ENCODE peak calls at places on chromosomes 16 and 17, in five cellular contexts. One of them, this sample, is unnamed.

GRCh38 chr16:383326-384020 is 1.7 kb upstream of the PGAP6 start:
- DNase-seq in A549: no peak
- DNase-seq in transverse colon: peak; percentile 82
- DNase-seq in IMR-90: no peak
- DNase-seq in tibial nerve: no peak
- DNase-seq in this sample: peak; percentile 71

GRCh38 chr17:56593741-56594527 is 435 bp downstream of the NOG start:
- DNase-seq in A549: peak; percentile 71
- DNase-seq in transverse colon: peak; percentile 16
- DNase-seq in IMR-90: peak; percentile 71
- DNase-seq in tibial nerve: no peak
- DNase-seq in this sample: peak; percentile 78

GRCh38 chr16:68739964-68740627 is 3.0 kb downstream of the CDH1 start:
- DNase-seq in A549: peak; percentile 57
- DNase-seq in transverse colon: no peak
- DNase-seq in IMR-90: no peak
- DNase-seq in tibial nerve: no peak
- DNase-seq in this sample: no peak

GRCh38 chr16:20849587-20850390 is 43.5 kb downstream of the REXO5 start:
- DNase-seq in A549: peak; percentile 26
- DNase-seq in transverse colon: peak; percentile 78
- DNase-seq in IMR-90: peak; percentile 68
- DNase-seq in tibial nerve: peak; percentile 85
- DNase-seq in this sample: peak; percentile 67

GRCh38 chr17:75250009-75250471 is 11.4 kb downstream of the GGA3 start:
- DNase-seq in A549: no peak
- DNase-seq in transverse colon: peak; percentile 57
- DNase-seq in IMR-90: peak; percentile 18
- DNase-seq in tibial nerve: no peak
- DNase-seq in this sample: no peak

GRCh38 chr16:48862087-48862532 is 252.1 kb upstream of the N4BP1 start:
- DNase-seq in A549: no peak
- DNase-seq in transverse colon: peak; percentile 8
- DNase-seq in IMR-90: peak; percentile 80
- DNase-seq in tibial nerve: no peak
- DNase-seq in this sample: no peak

GRCh38 chr17:68457168-68457538 is at the start of gene WIPI1:
- DNase-seq in A549: no peak
- DNase-seq in transverse colon: peak; percentile 58
- DNase-seq in IMR-90: no peak
- DNase-seq in tibial nerve: peak; percentile 26
- DNase-seq in this sample: peak; percentile 79

GRCh38 chr17:75113798-75114551 is 4.2 kb downstream of the ARMC7 start:
- DNase-seq in A549: peak; percentile 92
- DNase-seq in transverse colon: peak; percentile 94
- DNase-seq in IMR-90: peak; percentile 89
- DNase-seq in tibial nerve: peak; percentile 88
- DNase-seq in this sample: peak; percentile 87

GRCh38 chr17:7475764-7476422 is 3.5 kb downstream of the ZBTB4 start:
- DNase-seq in A549: no peak
- DNase-seq in transverse colon: peak; percentile 43
- DNase-seq in IMR-90: peak; percentile 41
- DNase-seq in tibial nerve: no peak
- DNase-seq in this sample: peak; percentile 70

GRCh38 chr17:42891539-42892152 is 9.0 kb upstream of the G6PC1 start:
- DNase-seq in A549: no peak
- DNase-seq in transverse colon: peak; percentile 38
- DNase-seq in IMR-90: peak; percentile 33
- DNase-seq in tibial nerve: no peak
- DNase-seq in this sample: no peak

GRCh38 chr17:36602924-36603384 is 1.6 kb downstream of the MRM1 start:
- DNase-seq in A549: peak; percentile 78
- DNase-seq in transverse colon: peak; percentile 68
- DNase-seq in IMR-90: peak; percentile 69
- DNase-seq in tibial nerve: peak; percentile 28
- DNase-seq in this sample: peak; percentile 58

GRCh38 chr16:20944861-20945390 is 44.4 kb downstream of the LYRM1 start:
- DNase-seq in A549: no peak
- DNase-seq in transverse colon: no peak
- DNase-seq in IMR-90: peak; percentile 16
- DNase-seq in tibial nerve: no peak
- DNase-seq in this sample: no peak

GRCh38 chr16:49474741-49475140 is 101.1 kb downstream of the C16orf78 start:
- DNase-seq in A549: no peak
- DNase-seq in transverse colon: peak; percentile 3
- DNase-seq in IMR-90: no peak
- DNase-seq in tibial nerve: no peak
- DNase-seq in this sample: peak; percentile 14

GRCh38 chr17:59361386-59361785 is 29.9 kb downstream of the YPEL2 start:
- DNase-seq in A549: no peak
- DNase-seq in transverse colon: no peak
- DNase-seq in IMR-90: peak; percentile 81
- DNase-seq in tibial nerve: no peak
- DNase-seq in this sample: no peak

DNA sequence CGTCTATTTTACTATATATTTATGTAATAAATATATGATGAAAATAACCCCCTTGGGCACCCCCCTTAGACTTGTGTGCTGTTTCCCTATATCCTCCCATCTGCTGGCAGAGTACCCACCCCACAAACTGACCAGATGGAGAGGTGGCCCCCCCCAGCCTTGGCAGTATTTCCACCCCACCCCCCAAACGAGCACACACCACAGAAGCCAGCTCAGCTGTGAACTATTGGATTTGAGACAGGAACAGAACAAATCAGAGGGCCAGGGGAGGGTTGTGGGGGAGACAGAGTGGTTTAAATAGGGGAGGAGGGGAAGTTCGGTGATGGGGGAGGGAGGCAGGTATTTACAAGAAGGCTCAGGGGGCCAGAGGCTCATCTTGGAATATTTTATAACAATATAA is 7.8 kb downstream of the NR1D1 start:
- DNase-seq in A549: no peak
- DNase-seq in transverse colon: no peak
- DNase-seq in IMR-90: no peak
- DNase-seq in tibial nerve: no peak
- DNase-seq in this sample: no peak
- H3K4me3 ChIP-seq in A549: no peak overlapping the region
- H3K4me3 ChIP-seq in transverse colon: no peak overlapping the region
- H3K4me3 ChIP-seq in IMR-90: no peak overlapping the region
- H3K4me3 ChIP-seq in tibial nerve: no peak overlapping the region
- H3K4me3 ChIP-seq in this sample: no peak overlapping the region

GRCh38 chr16:85718682-85719081 is 29.9 kb upstream of the GINS2 start:
- DNase-seq in A549: peak; percentile 70
- DNase-seq in transverse colon: peak; percentile 28
- DNase-seq in IMR-90: no peak
- DNase-seq in tibial nerve: no peak
- DNase-seq in this sample: no peak
- TF ChIP-seq CTCF in A549: peak; percentile 57
- TF ChIP-seq CTCF in transverse colon: peak; percentile 49
- TF ChIP-seq CTCF in IMR-90: peak; percentile 47
- TF ChIP-seq CTCF in tibial nerve: no peak
- TF ChIP-seq CTCF in this sample: peak; percentile 39

DNA sequence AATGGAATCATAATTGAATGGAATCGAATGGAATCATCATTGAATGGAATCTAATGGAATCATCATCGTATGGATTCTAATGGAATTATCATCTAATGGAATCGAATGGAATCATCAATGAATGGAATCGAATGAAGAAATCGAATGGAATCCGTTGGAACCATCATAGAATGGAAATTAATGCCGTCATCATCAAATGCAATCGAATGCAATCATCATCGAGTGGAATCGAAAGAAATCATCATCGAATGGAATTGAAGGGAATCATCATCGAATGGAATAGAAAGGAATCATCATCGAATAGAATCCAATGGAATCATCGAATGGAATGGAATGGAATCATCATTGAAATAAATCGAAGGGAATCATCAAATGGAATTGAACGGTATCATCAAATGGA is 217.2 kb downstream of the SHCBP1 start:
- DNase-seq in A549: no peak
- DNase-seq in transverse colon: no peak
- DNase-seq in IMR-90: no peak
- DNase-seq in tibial nerve: no peak
- DNase-seq in this sample: no peak
- H3K9me3 ChIP-seq in A549: peaks cover 4% of the 10 kb centered on the region
- H3K9me3 ChIP-seq in transverse colon: peaks cover 5% of the 10 kb centered on the region
- H3K9me3 ChIP-seq in IMR-90: no peaks in the 10 kb centered on the region
- H3K9me3 ChIP-seq in tibial nerve: no peaks in the 10 kb centered on the region
- H3K9me3 ChIP-seq in this sample: peaks cover 33% of the 10 kb centered on the region

GRCh38 chr16:27859020-27859419 is 204.5 kb downstream of the GSG1L start:
- DNase-seq in A549: no peak
- DNase-seq in transverse colon: no peak
- DNase-seq in IMR-90: no peak
- DNase-seq in tibial nerve: no peak
- DNase-seq in this sample: no peak

GRCh38 chr16:27863377-27863776 is 200.1 kb downstream of the GSG1L start:
- DNase-seq in A549: no peak
- DNase-seq in transverse colon: no peak
- DNase-seq in IMR-90: no peak
- DNase-seq in tibial nerve: no peak
- DNase-seq in this sample: no peak

GRCh38 chr16:27862953-27863352 is 200.6 kb downstream of the GSG1L start:
- DNase-seq in A549: no peak
- DNase-seq in transverse colon: no peak
- DNase-seq in IMR-90: no peak
- DNase-seq in tibial nerve: no peak
- DNase-seq in this sample: no peak

GRCh38 chr16:27860091-27860490 is 203.4 kb downstream of the GSG1L start:
- DNase-seq in A549: no peak
- DNase-seq in transverse colon: no peak
- DNase-seq in IMR-90: no peak
- DNase-seq in tibial nerve: no peak
- DNase-seq in this sample: no peak
- H3K4me3 ChIP-seq in A549: no peak overlapping the region
- H3K4me3 ChIP-seq in transverse colon: no peak overlapping the region
- H3K4me3 ChIP-seq in IMR-90: no peak overlapping the region
- H3K4me3 ChIP-seq in tibial nerve: no peak overlapping the region
- H3K4me3 ChIP-seq in this sample: no peak overlapping the region

DNA sequence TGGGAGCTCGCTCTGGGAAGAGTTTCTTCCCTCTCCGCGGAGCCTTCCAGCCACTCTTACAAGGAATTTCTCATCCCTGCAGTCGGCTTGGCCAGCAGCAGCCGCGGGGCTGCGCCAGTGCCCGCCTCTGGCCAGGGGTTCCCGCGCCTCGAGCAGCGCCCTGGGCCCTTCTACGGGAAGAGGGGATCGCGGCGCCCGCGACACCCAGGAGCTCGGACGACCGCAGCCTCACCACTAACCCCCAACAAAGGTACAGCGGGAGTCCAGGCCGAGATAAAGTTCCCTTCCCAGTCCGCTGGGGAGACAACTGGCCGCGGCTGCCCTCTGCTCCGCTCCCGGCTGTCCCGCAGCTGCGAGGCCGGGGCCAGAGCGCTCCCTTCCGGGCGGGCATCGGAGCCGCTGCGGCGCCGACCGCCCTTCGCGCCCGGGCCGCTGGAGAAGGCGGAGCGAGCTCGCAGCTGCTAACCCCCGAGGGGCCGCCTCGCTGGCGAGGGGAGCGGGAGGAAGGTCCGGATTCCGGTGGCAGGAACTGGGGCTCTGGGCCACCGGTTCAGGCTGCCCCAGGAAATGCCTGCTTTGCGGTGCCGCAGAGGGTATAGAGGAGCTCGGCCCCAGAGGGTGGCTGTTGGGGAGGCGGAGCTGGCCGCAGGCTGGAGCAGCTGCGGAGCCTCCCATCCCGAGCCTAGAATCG is 3.6 kb upstream of the HS3ST3B1 start:
- DNase-seq in A549: peak; percentile 59
- DNase-seq in transverse colon: no peak
- DNase-seq in IMR-90: no peak
- DNase-seq in tibial nerve: no peak
- DNase-seq in this sample: peak; percentile 54
- TF ChIP-seq CTCF in A549: peak; percentile 51
- TF ChIP-seq CTCF in transverse colon: no peak
- TF ChIP-seq CTCF in IMR-90: peak; percentile 43
- TF ChIP-seq CTCF in tibial nerve: no peak
- TF ChIP-seq CTCF in this sample: peak; percentile 37

This sample was measured in lower lobe of right lung.